ENCODE peak calls at places on chromosomes 4 and X, in nine cellular contexts. Y is neural progenitor cell, G is OCI-LY7, W is cardiac muscle cell, P is fibroblast of lung, D is HCT116, L is right lobe of liver, F is heart right ventricle, N is A549. Q is an unnamed sample.

GRCh38 chrX:39582091-39582490 is 515.7 kb downstream of the BCOR start:
- DNase-seq in Y (no peak), L (no peak), G (no peak), N (no peak), F (no peak), P (peak; percentile 51), D (peak; percentile 7), W (peak; percentile 40), Q (no peak)

GRCh38 chr4:184653650-184654049 is 4.1 kb downstream of the PRIMPOL start:
- DNase-seq in N (no peak), G (no peak), W (no peak), L (no peak), F (no peak), Y (no peak), D (no peak), P (peak; percentile 52), Q (peak; percentile 41)

GRCh38 chr4:73676881-73677323 is 56.7 kb upstream of the RASSF6 start:
- DNase-seq in N (peak; percentile 10), L (no peak), F (no peak), W (peak; percentile 29), G (peak; percentile 33), D (no peak), Y (no peak), P (peak; percentile 58), Q (no peak)

GRCh38 chr4:1666391-1666790 is 17.7 kb downstream of the FAM53A start:
- DNase-seq in F (peak; percentile 74), L (no peak), W (no peak), Y (no peak), G (no peak), D (no peak), N (no peak), P (no peak), Q (no peak)

GRCh38 chrX:23907496-23908218 is at the start of the genes APOO and CXorf58:
- DNase-seq in W (peak; percentile 95), N (peak; percentile 82), P (peak; percentile 86), Y (peak; percentile 99), F (peak; percentile 91), G (peak; percentile 93), L (peak; percentile 92), D (peak; percentile 83), Q (peak; percentile 94)

GRCh38 chr4:38872620-38873019 is 5.0 kb downstream of the FAM114A1 start:
- DNase-seq in W (peak; percentile 34), P (peak; percentile 63), D (no peak), G (no peak), L (peak; percentile 87), Y (no peak), N (no peak), F (no peak), Q (no peak)

GRCh38 chrX:107849747-107850478 is 24.2 kb downstream of the MID2 start:
- DNase-seq in G (no peak), N (no peak), L (no peak), D (no peak), F (no peak), P (no peak), Y (no peak), W (no peak), Q (no peak)

GRCh38 chrX:16278927-16279326 is 111.6 kb downstream of the MAGEB17 start:
- DNase-seq in G (no peak), Y (peak; percentile 12), P (no peak), N (no peak), L (no peak), F (no peak), W (no peak), D (no peak), Q (peak; percentile 2)

GRCh38 chr4:117574085-117574484 is 460.2 kb upstream of the NDST3 start:
- DNase-seq in W (no peak), N (no peak), D (no peak), G (no peak), P (no peak), F (no peak), L (no peak), Y (no peak), Q (no peak)

GRCh38 chrX:149259241-149259640 is 245.9 kb downstream of the IDS start:
- DNase-seq in L (no peak), D (no peak), N (no peak), F (no peak), Y (no peak), G (no peak), W (peak; percentile 2), P (peak; percentile 58), Q (no peak)

GRCh38 chr4:88002786-88003185 is 4.6 kb upstream of the PKD2 start:
- DNase-seq in W (peak; percentile 29), P (peak; percentile 30), F (no peak), D (no peak), N (no peak), L (no peak), G (no peak), Y (no peak), Q (no peak)

DNA sequence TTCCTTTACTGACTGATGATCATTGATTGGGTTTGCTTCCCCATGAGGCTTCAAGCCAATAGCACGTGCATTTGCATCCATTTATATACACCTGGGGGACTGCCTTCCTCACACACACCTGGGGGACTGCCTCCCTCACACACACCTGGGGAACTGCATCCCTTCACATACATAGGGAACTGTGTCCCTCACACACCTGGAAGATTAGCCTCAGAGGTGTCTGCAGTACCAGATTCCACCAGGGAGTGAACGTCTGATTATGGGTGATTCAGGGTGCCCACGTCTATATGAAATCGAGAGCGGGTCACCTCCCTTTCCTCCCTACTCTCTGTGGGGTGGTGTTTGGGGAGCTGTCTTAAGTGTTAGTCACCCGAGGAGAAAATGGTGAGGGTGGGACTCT is 16.9 kb downstream of the CD99 start:
- DNase-seq in W (no peak), F (no peak), Y (no peak), N (no peak), D (no peak), G (peak; percentile 55), P (no peak), L (no peak), Q (no peak)
- TF ChIP-seq CTCF in W (no peak), F (no peak), Y (no peak), N (no peak), D (peak; percentile 12), G (peak; percentile 30), P (no peak), L (no peak), Q (no peak)

GRCh38 chr4:26048962-26049361 is 134.9 kb downstream of the SMIM20 start:
- DNase-seq in G (no peak), W (peak; percentile 64), L (no peak), P (peak; percentile 39), N (no peak), D (no peak), Y (no peak), F (no peak), Q (no peak)
- H3K27ac ChIP-seq in G (no peak overlapping the region), W (no peak overlapping the region), L (no peak overlapping the region), P (peak overlapping the region; percentile 95), N (no peak overlapping the region), D (no peak overlapping the region), Y (no peak overlapping the region), F (peak overlapping the region; percentile 82), Q (no peak overlapping the region)

GRCh38 chrX:70480660-70481018 is 36.0 kb downstream of the DLG3 start:
- DNase-seq in P (peak; percentile 38), G (no peak), Y (no peak), N (no peak), D (no peak), W (peak; percentile 45), L (no peak), F (peak; percentile 26), Q (no peak)

GRCh38 chrX:70478521-70478920 is 33.9 kb downstream of the DLG3 start:
- DNase-seq in G (no peak), N (no peak), D (no peak), P (no peak), Y (no peak), L (no peak), W (no peak), F (no peak), Q (no peak)

GRCh38 chrX:70481424-70481823 is 36.8 kb downstream of the DLG3 start:
- DNase-seq in D (no peak), N (no peak), W (peak; percentile 59), G (no peak), F (no peak), P (no peak), Y (peak; percentile 66), L (no peak), Q (no peak)

GRCh38 chrX:70479197-70479969 is 34.7 kb downstream of the DLG3 start:
- DNase-seq in L (no peak), P (peak; percentile 76), G (no peak), W (peak; percentile 64), N (peak; percentile 9), D (no peak), F (no peak), Y (no peak), Q (no peak)

DNA sequence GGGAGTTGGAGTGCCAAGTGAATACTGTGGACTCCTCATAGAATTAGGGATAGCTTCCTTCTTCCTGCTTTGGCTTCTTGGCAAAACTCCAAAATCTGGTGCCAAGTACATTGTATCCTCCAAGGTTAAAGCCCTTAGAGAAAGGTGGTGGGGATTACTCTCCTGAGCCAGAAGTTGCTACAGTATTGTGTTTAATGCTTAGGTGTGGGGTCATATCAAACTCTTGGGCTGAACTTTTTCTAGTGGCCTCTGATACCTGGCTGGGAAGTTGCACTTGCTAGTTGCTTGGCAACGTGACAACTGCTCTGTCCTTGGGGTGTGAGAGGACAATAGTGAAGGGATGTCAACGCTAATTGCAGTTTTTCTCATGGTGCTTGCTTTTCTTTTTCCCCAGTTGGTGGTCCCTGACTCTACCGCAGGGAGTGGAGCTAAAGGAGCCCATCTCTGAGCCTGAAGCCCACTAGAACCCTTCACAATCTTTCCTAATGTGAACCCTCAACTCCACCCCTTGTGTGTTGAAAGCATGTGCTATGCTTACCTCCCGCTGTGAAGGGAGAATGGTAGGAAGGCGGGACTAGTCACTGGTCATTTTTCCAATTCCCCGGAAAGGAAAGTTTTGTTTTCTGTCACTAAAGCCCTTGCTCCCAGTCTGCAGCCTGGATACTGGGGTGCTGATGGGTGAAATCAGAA is 35.5 kb downstream of the DLG3 start:
- DNase-seq in W (peak; percentile 54), Y (peak; percentile 45), P (no peak), N (no peak), G (no peak), F (no peak), D (no peak), L (no peak), Q (no peak)
- H3K4me3 ChIP-seq in W (no peak overlapping the region), Y (no peak overlapping the region), P (peak overlapping the region; percentile 25), N (no peak overlapping the region), G (no peak overlapping the region), F (no peak overlapping the region), D (peak overlapping the region; percentile 26), L (no peak overlapping the region), Q (no peak overlapping the region)

GRCh38 chrX:54788446-54788845 is 9.6 kb downstream of the ITIH6 start:
- DNase-seq in G (no peak), D (no peak), P (no peak), N (no peak), W (no peak), F (no peak), Y (no peak), L (no peak), Q (no peak)

GRCh38 chrX:54785901-54786300 is 12.2 kb downstream of the ITIH6 start:
- DNase-seq in W (peak; percentile 24), D (no peak), F (no peak), Y (peak; percentile 27), P (no peak), L (peak; percentile 52), G (peak; percentile 33), N (no peak), Q (peak; percentile 17)

GRCh38 chrX:54786972-54787371 is 11.1 kb downstream of the ITIH6 start:
- DNase-seq in F (no peak), G (peak; percentile 33), N (no peak), W (no peak), P (no peak), Y (no peak), L (peak; percentile 49), D (no peak), Q (peak; percentile 2)
- TF ChIP-seq CTCF in F (no peak), G (peak; percentile 61), N (no peak), W (no peak), P (no peak), Y (peak; percentile 42), L (peak; percentile 39), D (peak; percentile 48), Q (no peak)

Q was measured in A673.